ENCODE peak calls at places on chromosome 7, in eight cellular contexts. W, D, S, F, G, X, P and Y are unnamed samples.
A peak's percentile ranks its signal among the peaks of the same experiment; 100 is the strongest.

GRCh38 chr7:100044719-100045118 is 4.9 kb upstream of the ZSCAN21 start:
- DNase-seq in W (no peak), D (no peak), S (no peak), F (peak; percentile 37), G (no peak), X (no peak), P (no peak), Y (no peak)

GRCh38 chr7:135877799-135878198 is 99.4 kb downstream of the MTPN start:
- DNase-seq in W (no peak), D (no peak), S (no peak), F (no peak), G (peak; percentile 20), X (no peak), P (peak; percentile 79), Y (peak; percentile 60)

GRCh38 chr7:22008011-22008410 is 62.3 kb upstream of the CDCA7L start:
- DNase-seq in W (no peak), D (no peak), S (no peak), F (no peak), G (peak; percentile 23), X (no peak), P (no peak), Y (no peak)

GRCh38 chr7:138752568-138753518 is 45.0 kb upstream of the TMEM213 start:
- DNase-seq in W (peak; percentile 25), D (peak; percentile 44), S (peak; percentile 83), F (no peak), G (peak; percentile 79), X (peak; percentile 85), P (peak; percentile 16), Y (no peak)

GRCh38 chr7:20064974-20065862 is 152.0 kb downstream of the MACC1 start:
- DNase-seq in W (no peak), D (no peak), S (no peak), F (no peak), G (no peak), X (no peak), P (peak; percentile 97), Y (no peak)

GRCh38 chr7:93228302-93228701 is 2.0 kb upstream of the HEPACAM2 start:
- DNase-seq in W (no peak), D (peak; percentile 89), S (no peak), F (no peak), G (no peak), X (no peak), P (peak; percentile 31), Y (peak; percentile 91)

GRCh38 chr7:41315764-41316163 is 387.1 kb downstream of the INHBA start:
- DNase-seq in W (no peak), D (no peak), S (no peak), F (no peak), G (peak; percentile 7), X (no peak), P (no peak), Y (no peak)

GRCh38 chr7:30914611-30915601 is 3.3 kb downstream of the AQP1 start:
- DNase-seq in W (peak; percentile 66), D (no peak), S (peak; percentile 91), F (peak; percentile 65), G (peak; percentile 65), X (no peak), P (peak; percentile 36), Y (no peak)

GRCh38 chr7:40611472-40611871 is 476.7 kb downstream of the SUGCT start:
- DNase-seq in W (no peak), D (no peak), S (no peak), F (no peak), G (no peak), X (no peak), P (no peak), Y (no peak)

GRCh38 chr7:41886906-41887311 is 184.0 kb upstream of the INHBA start:
- DNase-seq in W (peak; percentile 84), D (no peak), S (peak; percentile 90), F (no peak), G (peak; percentile 53), X (no peak), P (peak; percentile 97), Y (no peak)

GRCh38 chr7:129989466-129989865 is 36.7 kb upstream of the UBE2H start:
- DNase-seq in W (no peak), D (no peak), S (no peak), F (no peak), G (peak; percentile 10), X (no peak), P (no peak), Y (no peak)

GRCh38 chr7:76262683-76263402 is 39.6 kb upstream of the HSPB1 start:
- DNase-seq in W (no peak), D (peak; percentile 77), S (no peak), F (no peak), G (peak; percentile 83), X (no peak), P (peak; percentile 20), Y (peak; percentile 37)

GRCh38 chr7:12796397-12797136 is 109.1 kb downstream of the ARL4A start:
- DNase-seq in W (no peak), D (no peak), S (no peak), F (no peak), G (no peak), X (no peak), P (no peak), Y (no peak)

GRCh38 chr7:38000272-38000671 is 79.8 kb downstream of the EPDR1 start:
- DNase-seq in W (no peak), D (no peak), S (no peak), F (no peak), G (no peak), X (no peak), P (peak; percentile 36), Y (no peak)

GRCh38 chr7:96508371-96508770 is 186.5 kb upstream of the SLC25A13 start:
- DNase-seq in W (no peak), D (peak; percentile 15), S (no peak), F (no peak), G (no peak), X (no peak), P (no peak), Y (no peak)